ENCODE peak calls at places on chromosomes 12 and 14, in five cellular contexts. One of them, this sample, is unnamed.

GRCh38 chr12:113933201-113933786 is 32.8 kb downstream of the RBM19 start:
- DNase-seq in H1: no peak
- DNase-seq in HepG2: no peak
- DNase-seq in GM12878: no peak
- DNase-seq in K562: peak
- DNase-seq in this sample: no peak

GRCh38 chr14:103384450-103385152 is 614 bp upstream of the MARK3 start:
- DNase-seq in H1: no peak
- DNase-seq in HepG2: no peak
- DNase-seq in GM12878: no peak
- DNase-seq in K562: no peak
- DNase-seq in this sample: no peak

GRCh38 chr12:87518508-87518907 is 510.7 kb downstream of the C12orf50 start:
- DNase-seq in H1: no peak
- DNase-seq in HepG2: no peak
- DNase-seq in GM12878: no peak
- DNase-seq in K562: no peak
- DNase-seq in this sample: no peak

GRCh38 chr12:69608114-69608513 is 2.6 kb downstream of the LRRC10 start:
- DNase-seq in H1: no peak
- DNase-seq in HepG2: no peak
- DNase-seq in GM12878: no peak
- DNase-seq in K562: peak
- DNase-seq in this sample: no peak

GRCh38 chr12:122090759-122091535 is 12.4 kb downstream of the MLXIP start:
- DNase-seq in H1: no peak
- DNase-seq in HepG2: no peak
- DNase-seq in GM12878: no peak
- DNase-seq in K562: no peak
- DNase-seq in this sample: no peak

GRCh38 chr14:22131749-22132476 is 457.1 kb downstream of the DAD1 start:
- DNase-seq in H1: no peak
- DNase-seq in HepG2: peak
- DNase-seq in GM12878: no peak
- DNase-seq in K562: peak
- DNase-seq in this sample: peak

GRCh38 chr12:132393991-132394949 is 64.9 kb upstream of the GALNT9 start:
- DNase-seq in H1: no peak
- DNase-seq in HepG2: no peak
- DNase-seq in GM12878: no peak
- DNase-seq in K562: peak
- DNase-seq in this sample: no peak

GRCh38 chr14:74804219-74804825 is 41.2 kb downstream of the YLPM1 start:
- DNase-seq in H1: no peak
- DNase-seq in HepG2: peak
- DNase-seq in GM12878: no peak
- DNase-seq in K562: peak
- DNase-seq in this sample: no peak

GRCh38 chr14:45249847-45250575 is 3.0 kb downstream of the MIS18BP1 start:
- DNase-seq in H1: no peak
- DNase-seq in HepG2: peak
- DNase-seq in GM12878: no peak
- DNase-seq in K562: peak
- DNase-seq in this sample: no peak

GRCh38 chr14:52902971-52903385 is 47.9 kb downstream of the FERMT2 start:
- DNase-seq in H1: no peak
- DNase-seq in HepG2: no peak
- DNase-seq in GM12878: no peak
- DNase-seq in K562: no peak
- DNase-seq in this sample: no peak

GRCh38 chr12:59194794-59195193 is 274.5 kb upstream of the LRIG3 start:
- DNase-seq in H1: peak
- DNase-seq in HepG2: no peak
- DNase-seq in GM12878: no peak
- DNase-seq in K562: no peak
- DNase-seq in this sample: peak

GRCh38 chr14:91337699-91338335 is 79.8 kb downstream of the CCDC88C start:
- DNase-seq in H1: no peak
- DNase-seq in HepG2: no peak
- DNase-seq in GM12878: no peak
- DNase-seq in K562: no peak
- DNase-seq in this sample: no peak

GRCh38 chr12:102093319-102093718 is 26.6 kb downstream of the NUP37 start:
- DNase-seq in H1: no peak
- DNase-seq in HepG2: no peak
- DNase-seq in GM12878: no peak
- DNase-seq in K562: no peak
- DNase-seq in this sample: no peak

GRCh38 chr14:101540481-101540880 is 20.8 kb upstream of the DIO3 start:
- DNase-seq in H1: no peak
- DNase-seq in HepG2: no peak
- DNase-seq in GM12878: no peak
- DNase-seq in K562: no peak
- DNase-seq in this sample: no peak

GRCh38 chr12:109818900-109819500 is 14.2 kb downstream of the TRPV4 start:
- DNase-seq in H1: no peak
- DNase-seq in HepG2: peak
- DNase-seq in GM12878: no peak
- DNase-seq in K562: no peak
- DNase-seq in this sample: no peak

GRCh38 chr12:98058838-98059237 is 456.6 kb upstream of the TMPO start:
- DNase-seq in H1: no peak
- DNase-seq in HepG2: no peak
- DNase-seq in GM12878: no peak
- DNase-seq in K562: no peak
- DNase-seq in this sample: no peak

GRCh38 chr14:35883677-35884293 is 57.6 kb downstream of the BRMS1L start:
- DNase-seq in H1: no peak
- DNase-seq in HepG2: peak
- DNase-seq in GM12878: no peak
- DNase-seq in K562: peak
- DNase-seq in this sample: no peak

GRCh38 chr12:132153501-132154340 is 9.5 kb downstream of the NOC4L start:
- DNase-seq in H1: peak
- DNase-seq in HepG2: peak
- DNase-seq in GM12878: peak
- DNase-seq in K562: peak
- DNase-seq in this sample: peak

GRCh38 chr12:100611031-100611430 is 37.5 kb downstream of the GAS2L3 start:
- DNase-seq in H1: no peak
- DNase-seq in HepG2: no peak
- DNase-seq in GM12878: no peak
- DNase-seq in K562: no peak
- DNase-seq in this sample: no peak

GRCh38 chr14:45486599-45486998 is 233.6 kb upstream of the MIS18BP1 start:
- DNase-seq in H1: no peak
- DNase-seq in HepG2: no peak
- DNase-seq in GM12878: no peak
- DNase-seq in K562: no peak
- DNase-seq in this sample: no peak

GRCh38 chr12:112714166-112714565 is 77.4 kb upstream of the RPH3A start:
- DNase-seq in H1: no peak
- DNase-seq in HepG2: no peak
- DNase-seq in GM12878: no peak
- DNase-seq in K562: no peak
- DNase-seq in this sample: no peak

GRCh38 chr12:11765817-11766794 is 116.6 kb downstream of the ETV6 start:
- DNase-seq in H1: no peak
- DNase-seq in HepG2: no peak
- DNase-seq in GM12878: peak
- DNase-seq in K562: no peak
- DNase-seq in this sample: no peak

GRCh38 chr14:79580908-79581307 is 630.4 kb downstream of the DIO2 start:
- DNase-seq in H1: no peak
- DNase-seq in HepG2: no peak
- DNase-seq in GM12878: no peak
- DNase-seq in K562: no peak
- DNase-seq in this sample: no peak

GRCh38 chr14:95463173-95463901 is 53.1 kb downstream of the SYNE3 start:
- DNase-seq in H1: no peak
- DNase-seq in HepG2: no peak
- DNase-seq in GM12878: no peak
- DNase-seq in K562: no peak
- DNase-seq in this sample: no peak

GRCh38 chr12:29943683-29944082 is 159.9 kb upstream of the TMTC1 start:
- DNase-seq in H1: no peak
- DNase-seq in HepG2: no peak
- DNase-seq in GM12878: no peak
- DNase-seq in K562: no peak
- DNase-seq in this sample: no peak

GRCh38 chr12:66963901-66964300 is 285.0 kb upstream of the GRIP1 start:
- DNase-seq in H1: no peak
- DNase-seq in HepG2: no peak
- DNase-seq in GM12878: no peak
- DNase-seq in K562: no peak
- DNase-seq in this sample: no peak

GRCh38 chr12:66960704-66961690 is 282.1 kb upstream of the GRIP1 start:
- DNase-seq in H1: no peak
- DNase-seq in HepG2: no peak
- DNase-seq in GM12878: no peak
- DNase-seq in K562: no peak
- DNase-seq in this sample: no peak

GRCh38 chr12:66965613-66966012 is 286.7 kb upstream of the GRIP1 start:
- DNase-seq in H1: no peak
- DNase-seq in HepG2: no peak
- DNase-seq in GM12878: no peak
- DNase-seq in K562: no peak
- DNase-seq in this sample: no peak

GRCh38 chr12:66962316-66962715 is 283.4 kb upstream of the GRIP1 start:
- DNase-seq in H1: no peak
- DNase-seq in HepG2: no peak
- DNase-seq in GM12878: no peak
- DNase-seq in K562: no peak
- DNase-seq in this sample: no peak

DNA sequence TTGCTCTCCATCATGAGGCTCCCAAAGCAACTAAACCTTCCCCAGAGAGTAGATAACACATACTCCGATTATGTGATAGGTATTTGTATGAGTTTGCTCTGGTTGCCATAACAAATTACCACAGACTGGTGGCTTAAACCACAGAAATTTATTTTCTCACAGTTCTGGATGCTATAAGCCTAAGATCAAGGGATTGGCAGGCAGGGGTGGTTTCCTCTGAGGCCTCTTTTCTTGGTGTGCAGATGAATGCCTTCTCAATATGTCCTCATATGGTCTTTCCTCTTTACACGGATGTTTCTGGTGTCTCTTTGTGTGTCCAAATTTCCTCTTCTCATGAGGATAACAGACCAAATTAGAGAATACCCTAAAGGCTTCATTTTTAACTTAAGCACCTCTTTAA is 285.8 kb upstream of the GRIP1 start:
- DNase-seq in H1: no peak
- DNase-seq in HepG2: no peak
- DNase-seq in GM12878: no peak
- DNase-seq in K562: no peak
- DNase-seq in this sample: no peak
- TF ChIP-seq SP1 in H1: no peak
- TF ChIP-seq SP1 in HepG2: no peak
- TF ChIP-seq SP1 in GM12878: no peak
- TF ChIP-seq SP1 in K562: no peak
- TF ChIP-seq SP1 in this sample: no peak

GRCh38 chr14:105493921-105494605 is 3.0 kb downstream of the TEDC1 start:
- DNase-seq in H1: no peak
- DNase-seq in HepG2: no peak
- DNase-seq in GM12878: no peak
- DNase-seq in K562: no peak
- DNase-seq in this sample: no peak
- TF ChIP-seq USF2 in H1: no peak
- TF ChIP-seq USF2 in HepG2: no peak
- TF ChIP-seq USF2 in GM12878: no peak
- TF ChIP-seq USF2 in K562: no peak
- TF ChIP-seq USF2 in this sample: no peak

GRCh38 chr12:24561882-24562760 is 386.8 kb downstream of the BCAT1 start:
- DNase-seq in H1: no peak
- DNase-seq in HepG2: no peak
- DNase-seq in GM12878: no peak
- DNase-seq in K562: no peak
- DNase-seq in this sample: peak
- TF ChIP-seq SP1 in H1: no peak
- TF ChIP-seq SP1 in HepG2: no peak
- TF ChIP-seq SP1 in GM12878: no peak
- TF ChIP-seq SP1 in K562: no peak
- TF ChIP-seq SP1 in this sample: no peak

DNA sequence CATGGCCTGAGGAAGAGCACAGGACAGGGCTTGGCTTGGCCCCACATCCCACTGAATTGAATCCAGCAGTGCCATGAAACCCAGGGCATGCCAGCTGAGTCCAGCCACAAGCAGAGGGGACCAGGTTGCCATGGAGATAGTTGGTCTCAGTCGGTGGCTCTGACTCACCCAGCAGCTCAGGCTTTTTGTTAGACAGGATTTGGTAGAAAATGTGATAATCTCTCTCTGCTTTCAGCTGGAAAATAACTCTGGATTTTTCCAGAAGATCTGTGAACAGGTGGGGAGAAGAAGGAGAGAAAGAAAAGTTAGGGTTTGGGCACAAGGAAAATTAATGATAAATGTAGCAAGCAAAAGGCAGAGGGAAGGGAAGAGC is 4.7 kb downstream of the MYH7 start:
- DNase-seq in H1: no peak
- DNase-seq in HepG2: no peak
- DNase-seq in GM12878: no peak
- DNase-seq in K562: no peak
- DNase-seq in this sample: no peak
- TF ChIP-seq USF2 in H1: no peak
- TF ChIP-seq USF2 in HepG2: no peak
- TF ChIP-seq USF2 in GM12878: no peak
- TF ChIP-seq USF2 in K562: no peak
- TF ChIP-seq USF2 in this sample: no peak

DNA sequence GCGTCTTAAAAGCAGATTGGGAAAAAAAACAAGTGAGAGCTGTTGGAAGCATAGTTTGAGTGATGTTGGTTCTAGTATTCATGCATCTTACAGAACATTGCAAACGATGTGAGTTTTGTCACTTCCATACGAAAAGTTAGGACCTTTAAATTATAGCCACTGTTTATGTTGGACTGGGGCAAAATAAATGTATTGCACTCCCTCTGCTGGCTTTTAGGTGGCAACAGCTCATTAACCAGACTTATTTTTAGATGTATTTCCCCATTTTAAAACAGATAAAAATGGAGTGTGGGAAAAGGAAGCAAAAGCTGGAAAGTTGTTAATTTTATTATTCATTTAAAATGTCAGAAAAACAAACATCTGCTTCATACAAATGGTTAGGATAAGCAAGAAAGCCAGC is 111.9 kb downstream of the LGR5 start:
- DNase-seq in H1: no peak
- DNase-seq in HepG2: no peak
- DNase-seq in GM12878: no peak
- DNase-seq in K562: peak
- DNase-seq in this sample: no peak
- TF ChIP-seq SP1 in H1: no peak
- TF ChIP-seq SP1 in HepG2: no peak
- TF ChIP-seq SP1 in GM12878: no peak
- TF ChIP-seq SP1 in K562: no peak
- TF ChIP-seq SP1 in this sample: no peak